ENCODE peak calls at places on chromosomes 2 and 18, in ten cellular contexts. G is Calu3, L is left ventricle myocardium inferior, W is AG09309, B is fibroblast of mammary gland, U is IMR-90, M is HFF-Myc, P is heart left ventricle, V is tibial nerve, T is transverse colon. A is an unnamed sample.

GRCh38 chr2:170878061-170878460 is 51.0 kb upstream of the GORASP2 start:
- DNase-seq in B (peak), V (no peak), M (no peak), L (no peak), P (no peak), U (peak), T (no peak), G (no peak), W (no peak), A (no peak)

GRCh38 chr2:74261204-74261864 is 62.9 kb downstream of the MTHFD2 start:
- DNase-seq in U (no peak), B (peak), T (peak), P (peak), M (no peak), V (no peak), G (peak), W (no peak), L (peak), A (no peak)

GRCh38 chr2:30336978-30337841 is 105.9 kb downstream of the LBH start:
- DNase-seq in L (no peak), M (no peak), W (no peak), T (peak), B (no peak), G (no peak), V (no peak), U (peak), P (no peak), A (no peak)

GRCh38 chr2:100826494-100826893 is 6.6 kb downstream of the NPAS2 start:
- DNase-seq in T (no peak), W (no peak), G (no peak), L (no peak), P (no peak), V (no peak), M (no peak), B (no peak), U (no peak), A (no peak)

GRCh38 chr2:158953926-158954763 is 14.3 kb upstream of the TANC1 start:
- DNase-seq in G (peak), L (peak), P (peak), B (peak), W (peak), T (peak), M (peak), U (peak), V (peak), A (peak)

GRCh38 chr2:161416633-161417427 is 733 bp downstream of the TBR1 start:
- DNase-seq in T (no peak), M (no peak), B (no peak), L (no peak), W (no peak), G (no peak), V (no peak), P (no peak), U (no peak), A (no peak)

GRCh38 chr2:205701509-205701908 is 19.2 kb downstream of the NRP2 start:
- DNase-seq in B (peak), M (no peak), T (no peak), L (no peak), U (peak), P (no peak), V (no peak), G (no peak), W (no peak), A (no peak)

GRCh38 chr2:127415593-127416485 is 2.4 kb upstream of the PROC start:
- DNase-seq in G (peak), P (peak), T (peak), U (no peak), V (no peak), B (no peak), L (peak), M (no peak), W (no peak), A (no peak)

GRCh38 chr18:77061946-77062517 is 70.6 kb downstream of the MBP start:
- DNase-seq in B (no peak), T (no peak), M (no peak), P (no peak), U (no peak), G (no peak), W (no peak), V (no peak), L (no peak), A (no peak)

GRCh38 chr2:145194671-145195070 is 674.8 kb upstream of the ZEB2 start:
- DNase-seq in W (no peak), U (no peak), L (no peak), P (no peak), B (no peak), V (no peak), G (no peak), M (no peak), T (no peak), A (no peak)

GRCh38 chr2:75787532-75788132 is 76.9 kb upstream of the GCFC2 start:
- DNase-seq in W (peak), T (no peak), U (peak), L (no peak), B (peak), M (peak), V (no peak), P (no peak), G (no peak), A (no peak)

GRCh38 chr2:181554511-181554910 is 97.3 kb downstream of the ITGA4 start:
- DNase-seq in V (no peak), L (no peak), W (no peak), B (no peak), G (no peak), U (no peak), T (no peak), M (no peak), P (no peak), A (no peak)

GRCh38 chr2:176172007-176172747 is 15.1 kb downstream of the HOXD3 start:
- DNase-seq in L (no peak), W (no peak), V (no peak), M (no peak), G (no peak), P (no peak), T (no peak), U (no peak), B (no peak), A (no peak)

GRCh38 chr18:79863946-79864725 is 66.4 kb downstream of the KCNG2 start:
- DNase-seq in V (no peak), G (no peak), B (no peak), T (no peak), W (no peak), P (no peak), U (no peak), L (no peak), M (no peak), A (peak)

GRCh38 chr2:1973636-1974035 is 229.3 kb upstream of the PXDN start:
- DNase-seq in V (no peak), W (no peak), P (no peak), B (no peak), G (no peak), L (no peak), T (no peak), M (no peak), U (no peak), A (no peak)

GRCh38 chr2:43169987-43170732 is 56.2 kb downstream of the ZFP36L2 start:
- DNase-seq in T (peak), M (no peak), P (no peak), U (no peak), V (no peak), G (peak), L (no peak), B (no peak), W (no peak), A (no peak)

GRCh38 chr2:111062417-111062816 is 58.3 kb upstream of the BCL2L11 start:
- DNase-seq in V (no peak), G (no peak), T (no peak), P (no peak), B (no peak), L (no peak), W (no peak), U (no peak), M (no peak), A (no peak)

GRCh38 chr2:69222984-69223658 is 163.9 kb downstream of the GFPT1 start:
- DNase-seq in G (no peak), B (peak), T (peak), W (no peak), L (peak), V (no peak), M (no peak), U (peak), P (peak), A (no peak)

GRCh38 chr18:54222922-54223567 is 1.4 kb downstream of the MBD2 start:
- DNase-seq in V (no peak), M (no peak), P (no peak), B (no peak), T (no peak), G (peak), W (no peak), L (no peak), U (no peak), A (no peak)

GRCh38 chr2:5125017-5125730 is 567.0 kb upstream of the SOX11 start:
- DNase-seq in P (no peak), V (no peak), M (no peak), W (no peak), U (no peak), L (no peak), B (no peak), G (no peak), T (no peak), A (no peak)

GRCh38 chr2:31523871-31524492 is 56.8 kb downstream of the SRD5A2 start:
- DNase-seq in P (no peak), W (peak), T (peak), V (peak), G (peak), L (no peak), M (peak), U (peak), B (peak), A (no peak)
- TF ChIP-seq CTCF in P (peak), W (peak), T (peak), V (peak), G (peak), L (peak), M (peak), U (peak), B (peak), A (peak)

GRCh38 chr2:135530313-135531230 is at the start of gene ZRANB3:
- DNase-seq in W (peak), L (peak), P (peak), B (peak), U (peak), M (peak), G (peak), T (peak), V (peak), A (peak)
- TF ChIP-seq CTCF in W (no peak), L (no peak), P (no peak), B (no peak), U (no peak), M (no peak), G (no peak), T (no peak), V (no peak), A (no peak)

GRCh38 chr18:61443311-61443710 is 110.1 kb downstream of the CDH20 start:
- DNase-seq in P (no peak), W (no peak), V (no peak), T (no peak), G (no peak), U (no peak), B (peak), M (peak), L (no peak), A (no peak)

DNA sequence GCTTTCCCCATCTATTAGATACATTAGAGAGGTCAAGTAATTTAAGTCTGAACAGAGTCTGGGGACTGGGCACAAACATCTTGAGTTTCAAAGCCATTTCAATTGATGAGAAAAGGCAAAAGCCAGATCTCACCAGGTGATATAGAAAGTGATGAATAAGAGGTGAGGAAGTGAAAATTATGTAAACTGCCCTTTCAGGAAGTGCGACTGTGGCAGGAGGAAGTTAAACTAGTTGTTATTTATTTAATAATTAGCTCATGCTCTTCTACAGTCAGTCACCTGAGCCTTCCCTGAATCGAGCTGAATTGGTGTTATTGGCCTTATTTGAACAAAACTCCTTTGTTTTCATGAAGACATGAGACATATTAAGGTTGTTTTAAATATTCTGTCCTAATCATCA is 115.1 kb downstream of the CDH20 start:
- DNase-seq in B (no peak), W (no peak), U (no peak), M (no peak), L (no peak), V (no peak), G (no peak), P (no peak), T (no peak), A (no peak)
- TF ChIP-seq CTCF in B (no peak), W (no peak), U (no peak), M (no peak), L (no peak), V (no peak), G (no peak), P (no peak), T (no peak), A (no peak)

GRCh38 chr2:118061135-118061955 is 26.9 kb upstream of the INSIG2 start:
- DNase-seq in L (no peak), T (no peak), M (no peak), U (peak), G (peak), V (peak), W (peak), P (peak), B (peak), A (no peak)
- TF ChIP-seq CTCF in L (peak), T (no peak), M (peak), U (peak), G (peak), V (no peak), W (peak), P (peak), B (peak), A (peak)

GRCh38 chr2:216714412-216714775 is 19.0 kb upstream of the IGFBP5 start:
- DNase-seq in P (no peak), L (no peak), G (peak), T (no peak), B (peak), W (no peak), M (no peak), V (no peak), U (peak), A (no peak)

GRCh38 chr2:216713691-216714411 is 18.5 kb upstream of the IGFBP5 start:
- DNase-seq in M (peak), G (no peak), W (peak), L (peak), B (peak), T (no peak), P (peak), U (peak), V (peak), A (no peak)

GRCh38 chr2:216716109-216716508 is 20.8 kb upstream of the IGFBP5 start:
- DNase-seq in U (no peak), P (no peak), B (no peak), G (no peak), V (no peak), M (no peak), L (no peak), W (no peak), T (no peak), A (no peak)

GRCh38 chr2:216710531-216711282 is 15.4 kb upstream of the IGFBP5 start:
- DNase-seq in G (no peak), L (peak), T (no peak), P (no peak), M (no peak), W (no peak), U (peak), V (peak), B (peak), A (no peak)
- TF ChIP-seq CTCF in G (no peak), L (no peak), T (no peak), P (no peak), M (no peak), W (no peak), U (no peak), V (no peak), B (no peak), A (no peak)

GRCh38 chr18:35185771-35186170 is 55.1 kb upstream of the ZNF397 start:
- DNase-seq in M (no peak), W (no peak), L (no peak), V (no peak), P (no peak), B (peak), T (no peak), U (no peak), G (no peak), A (no peak)

GRCh38 chr18:35179906-35180305 is 60.9 kb upstream of the ZNF397 start:
- DNase-seq in M (no peak), V (no peak), W (no peak), B (no peak), P (no peak), U (no peak), T (no peak), L (no peak), G (no peak), A (no peak)

GRCh38 chr18:35178260-35178659 is 62.6 kb upstream of the ZNF397 start:
- DNase-seq in B (peak), G (no peak), M (peak), L (no peak), P (no peak), V (no peak), W (peak), U (peak), T (no peak), A (no peak)

GRCh38 chr18:35183846-35184245 is 57.0 kb upstream of the ZNF397 start:
- DNase-seq in V (no peak), P (no peak), T (no peak), U (no peak), M (no peak), B (no peak), W (no peak), G (no peak), L (no peak), A (no peak)

GRCh38 chr18:35182151-35182550 is 58.7 kb upstream of the ZNF397 start:
- DNase-seq in M (no peak), T (no peak), G (no peak), B (no peak), L (no peak), V (no peak), W (no peak), P (no peak), U (no peak), A (no peak)
- TF ChIP-seq CTCF in M (no peak), T (no peak), G (no peak), B (no peak), L (no peak), V (no peak), W (no peak), P (no peak), U (no peak), A (no peak)